ENCODE peak calls at places on chromosomes 7 and 10, in four cellular contexts. One of them, this sample, is unnamed.

GRCh38 chr7:47249361-47249760 is 332.6 kb downstream of the TNS3 start:
- DNase-seq in GM12864: no peak
- DNase-seq in endodermal cell: no peak
- DNase-seq in cardiac fibroblast: no peak
- DNase-seq in this sample: no peak

GRCh38 chr10:35194906-35195305 is 68.3 kb downstream of the CREM start:
- DNase-seq in cardiac fibroblast: peak
- DNase-seq in GM12864: no peak
- DNase-seq in endodermal cell: no peak
- DNase-seq in this sample: no peak

GRCh38 chr7:111090834-111091233 is at the start of gene LRRN3:
- DNase-seq in cardiac fibroblast: peak
- DNase-seq in GM12864: no peak
- DNase-seq in endodermal cell: peak
- DNase-seq in this sample: no peak

GRCh38 chr10:49837096-49837495 is 75.0 kb upstream of the OGDHL start:
- DNase-seq in GM12864: no peak
- DNase-seq in cardiac fibroblast: peak
- DNase-seq in endodermal cell: no peak
- DNase-seq in this sample: no peak

GRCh38 chr10:45091968-45092367 is 91.2 kb downstream of the ZNF22 start:
- DNase-seq in GM12864: no peak
- DNase-seq in endodermal cell: no peak
- DNase-seq in cardiac fibroblast: no peak
- DNase-seq in this sample: no peak

GRCh38 chr7:30656006-30656575 is 26.2 kb downstream of the CRHR2 start:
- DNase-seq in endodermal cell: no peak
- DNase-seq in GM12864: no peak
- DNase-seq in cardiac fibroblast: no peak
- DNase-seq in this sample: no peak

GRCh38 chr7:105295626-105296352 is 92.9 kb downstream of the SRPK2 start:
- DNase-seq in cardiac fibroblast: no peak
- DNase-seq in GM12864: no peak
- DNase-seq in endodermal cell: no peak
- DNase-seq in this sample: no peak

GRCh38 chr10:93032809-93033137 is 27.8 kb upstream of the CYP26C1 start:
- DNase-seq in GM12864: no peak
- DNase-seq in endodermal cell: no peak
- DNase-seq in cardiac fibroblast: no peak
- DNase-seq in this sample: no peak

GRCh38 chr7:29167721-29168120 is 21.4 kb upstream of the CPVL start:
- DNase-seq in GM12864: no peak
- DNase-seq in cardiac fibroblast: no peak
- DNase-seq in endodermal cell: no peak
- DNase-seq in this sample: no peak

GRCh38 chr10:66827353-66827752 is 98.5 kb upstream of the LRRTM3 start:
- DNase-seq in cardiac fibroblast: peak
- DNase-seq in endodermal cell: no peak
- DNase-seq in GM12864: no peak
- DNase-seq in this sample: no peak

GRCh38 chr7:152399344-152399743 is 36.5 kb downstream of the KMT2C start:
- DNase-seq in GM12864: no peak
- DNase-seq in cardiac fibroblast: no peak
- DNase-seq in endodermal cell: no peak
- DNase-seq in this sample: no peak

GRCh38 chr7:142248-142955 is 50.0 kb upstream of the FAM20C start:
- DNase-seq in GM12864: no peak
- DNase-seq in cardiac fibroblast: no peak
- DNase-seq in endodermal cell: no peak
- DNase-seq in this sample: no peak

GRCh38 chr7:44449531-44449930 is 40.9 kb downstream of the NUDCD3 start:
- DNase-seq in GM12864: no peak
- DNase-seq in endodermal cell: no peak
- DNase-seq in cardiac fibroblast: peak
- DNase-seq in this sample: no peak

GRCh38 chr7:129783097-129783919 is 169.5 kb downstream of the UBE2H start:
- DNase-seq in endodermal cell: peak
- DNase-seq in GM12864: no peak
- DNase-seq in cardiac fibroblast: no peak
- DNase-seq in this sample: no peak

GRCh38 chr7:50655490-50655889 is 90.3 kb upstream of the DDC start:
- DNase-seq in cardiac fibroblast: no peak
- DNase-seq in GM12864: no peak
- DNase-seq in endodermal cell: peak
- DNase-seq in this sample: no peak

GRCh38 chr7:50658696-50659095 is 93.5 kb upstream of the DDC start:
- DNase-seq in GM12864: no peak
- DNase-seq in endodermal cell: peak
- DNase-seq in cardiac fibroblast: no peak
- DNase-seq in this sample: no peak

GRCh38 chr7:50656141-50656895 is 91.1 kb upstream of the DDC start:
- DNase-seq in cardiac fibroblast: peak
- DNase-seq in endodermal cell: peak
- DNase-seq in GM12864: no peak
- DNase-seq in this sample: no peak

GRCh38 chr7:50657912-50658311 is 92.7 kb upstream of the DDC start:
- DNase-seq in endodermal cell: peak
- DNase-seq in GM12864: no peak
- DNase-seq in cardiac fibroblast: no peak
- DNase-seq in this sample: no peak

GRCh38 chr7:50657341-50657873 is 92.2 kb upstream of the DDC start:
- DNase-seq in endodermal cell: peak
- DNase-seq in GM12864: no peak
- DNase-seq in cardiac fibroblast: peak
- DNase-seq in this sample: no peak
- TF ChIP-seq CTCF in endodermal cell: no peak
- TF ChIP-seq CTCF in GM12864: no peak
- TF ChIP-seq CTCF in cardiac fibroblast: peak
- TF ChIP-seq CTCF in this sample: no peak

DNA sequence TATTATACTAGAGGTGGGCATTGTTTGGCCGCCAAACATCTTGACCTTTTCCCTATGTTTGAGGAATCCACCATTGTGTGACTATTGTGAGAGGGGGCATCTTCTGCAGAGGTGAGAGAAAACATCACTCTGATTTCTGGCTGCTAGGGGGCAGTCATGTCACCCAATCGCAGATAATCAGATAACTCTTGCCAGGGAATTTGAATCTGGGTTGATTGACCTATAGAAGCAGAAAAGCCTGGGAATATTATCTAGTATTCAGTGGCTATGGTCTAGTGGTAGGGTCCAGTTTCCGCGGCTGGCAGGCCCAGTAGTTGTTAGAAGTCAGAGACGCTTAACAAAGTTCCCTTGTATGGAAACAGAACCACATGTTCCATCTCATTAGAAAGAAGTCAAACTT is 808.5 kb downstream of the PHTF2 start:
- DNase-seq in cardiac fibroblast: peak
- DNase-seq in GM12864: no peak
- DNase-seq in endodermal cell: peak
- DNase-seq in this sample: no peak
- TF ChIP-seq CTCF in cardiac fibroblast: peak
- TF ChIP-seq CTCF in GM12864: peak
- TF ChIP-seq CTCF in endodermal cell: peak
- TF ChIP-seq CTCF in this sample: peak

GRCh38 chr10:11482306-11482705 is 129.1 kb downstream of the USP6NL start:
- DNase-seq in GM12864: no peak
- DNase-seq in endodermal cell: no peak
- DNase-seq in cardiac fibroblast: no peak
- DNase-seq in this sample: no peak
- TF ChIP-seq CTCF in GM12864: no peak
- TF ChIP-seq CTCF in endodermal cell: peak
- TF ChIP-seq CTCF in cardiac fibroblast: no peak
- TF ChIP-seq CTCF in this sample: no peak

DNA sequence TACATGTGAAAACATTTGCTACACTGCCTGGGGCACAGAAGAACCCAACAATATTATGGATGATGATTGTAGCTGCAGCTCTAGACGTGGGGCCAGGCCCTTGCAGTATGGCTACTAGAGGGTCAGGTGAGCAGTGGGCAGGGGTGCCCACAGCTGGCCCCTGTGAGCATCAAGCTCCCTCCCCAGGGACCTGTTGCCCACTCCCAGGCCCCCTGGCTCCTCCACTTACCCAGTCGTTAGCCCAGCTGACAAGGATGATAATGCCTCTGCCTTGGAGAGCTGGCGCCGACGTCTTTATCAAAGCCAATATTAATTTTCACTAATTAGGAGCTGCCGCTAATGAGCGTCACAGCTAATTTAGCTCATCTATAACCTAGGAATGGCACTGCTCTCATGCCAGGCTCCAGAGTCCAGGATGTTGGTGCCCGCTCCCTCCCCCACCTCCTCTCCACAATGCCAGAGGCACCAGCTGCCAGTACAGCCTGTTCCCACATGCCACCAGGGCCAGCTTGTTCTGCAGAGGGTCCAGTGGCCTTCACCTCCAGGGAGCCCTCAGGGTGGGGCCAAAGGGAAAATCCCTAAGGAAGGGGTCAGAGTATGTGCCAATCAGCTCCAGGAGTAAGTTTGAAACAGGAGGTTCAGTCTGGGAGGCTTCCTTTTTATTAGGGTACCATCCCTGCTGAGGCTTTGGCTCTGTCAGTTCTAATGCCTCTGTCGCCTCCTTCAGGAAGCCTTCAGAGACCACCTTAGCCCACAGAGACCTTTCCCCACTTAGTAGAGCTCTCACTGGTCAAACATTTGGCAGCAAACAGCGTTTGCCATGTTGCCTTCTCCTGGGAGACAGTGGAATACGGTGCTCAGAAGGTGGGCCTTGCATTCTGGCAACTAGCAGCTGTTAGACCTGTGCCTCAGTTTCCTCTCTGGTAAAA is 77.2 kb downstream of the CDH23 start:
- DNase-seq in GM12864: no peak
- DNase-seq in cardiac fibroblast: no peak
- DNase-seq in endodermal cell: no peak
- DNase-seq in this sample: no peak
- TF ChIP-seq CTCF in GM12864: no peak
- TF ChIP-seq CTCF in cardiac fibroblast: no peak
- TF ChIP-seq CTCF in endodermal cell: peak
- TF ChIP-seq CTCF in this sample: no peak

DNA sequence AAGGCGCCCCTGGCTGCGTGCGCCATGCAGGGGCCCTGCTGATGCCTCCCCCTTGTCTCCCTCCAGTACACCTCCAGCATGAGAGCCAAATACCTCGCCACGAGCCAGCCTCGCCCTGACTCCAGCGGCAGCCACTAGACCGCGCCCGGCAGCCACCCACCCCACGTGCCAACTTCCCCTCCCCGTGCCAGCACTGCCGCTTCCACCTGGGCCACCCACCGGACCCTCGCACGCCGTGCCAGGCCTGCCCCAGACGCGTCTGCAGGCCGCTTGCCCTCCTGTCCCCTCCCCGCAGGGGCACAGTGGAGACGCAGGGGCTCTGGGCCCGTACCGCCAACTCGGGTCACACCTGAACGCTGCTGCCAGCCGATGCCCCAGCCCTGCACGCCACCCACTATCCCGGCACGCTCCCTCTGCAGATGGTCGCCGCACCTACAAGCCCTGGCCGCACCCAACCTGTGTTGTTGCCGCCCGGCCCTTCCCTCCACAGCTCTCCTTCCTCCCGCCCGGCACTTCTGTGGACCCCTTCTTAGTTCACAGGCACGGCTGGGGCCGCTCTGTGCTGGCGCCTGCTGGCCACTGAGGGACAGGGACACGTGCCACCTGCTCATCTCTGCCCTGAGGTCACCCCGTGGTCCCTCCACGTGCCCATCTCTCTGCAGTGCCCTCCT is 26.3 kb upstream of the AMZ1 start:
- DNase-seq in GM12864: no peak
- DNase-seq in endodermal cell: peak
- DNase-seq in cardiac fibroblast: no peak
- DNase-seq in this sample: no peak
- TF ChIP-seq CTCF in GM12864: no peak
- TF ChIP-seq CTCF in endodermal cell: peak
- TF ChIP-seq CTCF in cardiac fibroblast: peak
- TF ChIP-seq CTCF in this sample: no peak

GRCh38 chr7:35983585-35983984 is 169.5 kb upstream of the EEPD1 start:
- DNase-seq in cardiac fibroblast: no peak
- DNase-seq in endodermal cell: no peak
- DNase-seq in GM12864: no peak
- DNase-seq in this sample: no peak

GRCh38 chr7:35987016-35987415 is 166.0 kb upstream of the EEPD1 start:
- DNase-seq in GM12864: no peak
- DNase-seq in cardiac fibroblast: no peak
- DNase-seq in endodermal cell: no peak
- DNase-seq in this sample: no peak

GRCh38 chr7:35982600-35982999 is 170.5 kb upstream of the EEPD1 start:
- DNase-seq in GM12864: no peak
- DNase-seq in endodermal cell: no peak
- DNase-seq in cardiac fibroblast: no peak
- DNase-seq in this sample: no peak

GRCh38 chr7:35988105-35988504 is 164.9 kb upstream of the EEPD1 start:
- DNase-seq in GM12864: no peak
- DNase-seq in endodermal cell: no peak
- DNase-seq in cardiac fibroblast: no peak
- DNase-seq in this sample: no peak

GRCh38 chr7:35985126-35985754 is 167.8 kb upstream of the EEPD1 start:
- DNase-seq in endodermal cell: peak
- DNase-seq in cardiac fibroblast: peak
- DNase-seq in GM12864: peak
- DNase-seq in this sample: peak
- TF ChIP-seq CTCF in endodermal cell: peak
- TF ChIP-seq CTCF in cardiac fibroblast: peak
- TF ChIP-seq CTCF in GM12864: peak
- TF ChIP-seq CTCF in this sample: peak

GRCh38 chr7:42886129-42886528 is 25.7 kb downstream of the C7orf25 start:
- DNase-seq in GM12864: no peak
- DNase-seq in cardiac fibroblast: peak
- DNase-seq in endodermal cell: no peak
- DNase-seq in this sample: no peak
- TF ChIP-seq CTCF in GM12864: no peak
- TF ChIP-seq CTCF in cardiac fibroblast: peak
- TF ChIP-seq CTCF in endodermal cell: peak
- TF ChIP-seq CTCF in this sample: peak